ENCODE peak calls at places on chromosomes 1 and 21, in six cellular contexts. D, P, L, Z, O and R are unnamed samples.
A peak's percentile ranks its signal among the peaks of the same experiment; 100 is the strongest.

GRCh38 chr1:207805841-207806421 is 54.1 kb downstream of the CD46 start:
- DNase-seq in Z (no peak), P (no peak), D (peak; percentile 93), O (no peak), L (peak; percentile 69), R (no peak)

GRCh38 chr21:45324430-45325205 is 36.9 kb upstream of the POFUT2 start:
- DNase-seq in P (peak; percentile 65), Z (no peak), L (no peak), D (no peak), O (no peak), R (peak; percentile 23)

GRCh38 chr1:94989911-94990463 is 63.1 kb upstream of the CNN3 start:
- DNase-seq in P (no peak), Z (no peak), L (no peak), O (no peak), D (no peak), R (no peak)

GRCh38 chr1:35448344-35448801 is 108.8 kb downstream of the KIAA0319L start:
- DNase-seq in L (peak; percentile 49), Z (no peak), P (no peak), D (peak; percentile 91), O (no peak), R (no peak)

GRCh38 chr21:19244502-19245187 is 841.1 kb upstream of the TMPRSS15 start:
- DNase-seq in Z (no peak), O (no peak), L (no peak), D (no peak), P (no peak), R (no peak)

GRCh38 chr21:42406201-42406601 is 2.5 kb downstream of the UBASH3A start:
- DNase-seq in O (peak; percentile 59), D (no peak), Z (no peak), P (no peak), L (no peak), R (no peak)

GRCh38 chr1:245842106-245842505 is 665.0 kb downstream of the SMYD3 start:
- DNase-seq in O (no peak), P (no peak), D (no peak), L (no peak), Z (no peak), R (no peak)

GRCh38 chr1:66739401-66740157 is 12.7 kb upstream of the DYNLT5 start:
- DNase-seq in O (no peak), D (no peak), L (no peak), P (no peak), Z (no peak), R (no peak)

GRCh38 chr1:53371121-53371666 is 43.3 kb upstream of the LRP8 start:
- DNase-seq in O (no peak), L (no peak), Z (no peak), P (no peak), D (no peak), R (no peak)

GRCh38 chr1:23444104-23444533 is 19.6 kb upstream of the TCEA3 start:
- DNase-seq in P (no peak), D (peak; percentile 93), O (no peak), Z (no peak), L (no peak), R (no peak)

GRCh38 chr1:234871710-234872262 is 256.9 kb downstream of the TOMM20 start:
- DNase-seq in Z (no peak), L (no peak), P (peak; percentile 93), D (peak; percentile 47), O (no peak), R (no peak)

GRCh38 chr1:2946999-2947650 is 74.1 kb upstream of the ACTRT2 start:
- DNase-seq in Z (no peak), O (no peak), D (no peak), P (no peak), L (no peak), R (no peak)

GRCh38 chr1:7539772-7540175 is 231.3 kb upstream of the VAMP3 start:
- DNase-seq in P (peak; percentile 20), D (no peak), Z (no peak), O (no peak), L (no peak), R (peak; percentile 37)

GRCh38 chr1:226632922-226633351 is 84.4 kb downstream of the STUM start:
- DNase-seq in O (no peak), P (no peak), L (no peak), D (no peak), Z (no peak), R (no peak)

GRCh38 chr1:229059671-229060079 is 211.2 kb upstream of the RAB4A start:
- DNase-seq in L (no peak), P (no peak), D (peak; percentile 11), O (no peak), Z (no peak), R (no peak)

GRCh38 chr1:24925082-24925779 is 4.8 kb downstream of the RUNX3 start:
- DNase-seq in L (no peak), O (peak; percentile 70), D (no peak), P (no peak), Z (peak; percentile 85), R (no peak)

GRCh38 chr1:3642921-3643675 is 6.8 kb downstream of the WRAP73 start:
- DNase-seq in Z (no peak), P (no peak), D (no peak), L (no peak), O (no peak), R (no peak)

GRCh38 chr1:117312453-117313138 is 54.7 kb upstream of the MAN1A2 start:
- DNase-seq in O (no peak), D (peak; percentile 69), P (peak; percentile 18), L (no peak), Z (no peak), R (peak; percentile 11)